ENCODE peak calls at places on chromosomes 2 and 18, in five cellular contexts. One of them, this sample, is unnamed.

GRCh38 chr2:215760526-215760925 is 252.8 kb downstream of the MREG start:
- DNase-seq in iPS-NIHi11: no peak
- DNase-seq in cardiac muscle cell: no peak
- DNase-seq in fibroblast of the conjunctiva: no peak
- DNase-seq in iris pigment epithelial cell: no peak
- DNase-seq in this sample: no peak

GRCh38 chr18:35389095-35389618 is 12.0 kb upstream of the ZNF396 start:
- DNase-seq in iPS-NIHi11: no peak
- DNase-seq in cardiac muscle cell: no peak
- DNase-seq in fibroblast of the conjunctiva: no peak
- DNase-seq in iris pigment epithelial cell: peak; percentile 62
- DNase-seq in this sample: no peak

GRCh38 chr2:218260742-218261423 is at the start of gene GPBAR1:
- DNase-seq in iPS-NIHi11: peak; percentile 76
- DNase-seq in cardiac muscle cell: peak; percentile 81
- DNase-seq in fibroblast of the conjunctiva: no peak
- DNase-seq in iris pigment epithelial cell: no peak
- DNase-seq in this sample: no peak

GRCh38 chr2:25410370-25410769 is 68.6 kb upstream of the DNMT3A start:
- DNase-seq in iPS-NIHi11: no peak
- DNase-seq in cardiac muscle cell: no peak
- DNase-seq in fibroblast of the conjunctiva: no peak
- DNase-seq in iris pigment epithelial cell: no peak
- DNase-seq in this sample: no peak

GRCh38 chr2:71004857-71005256 is 10.2 kb upstream of the TEX261 start:
- DNase-seq in iPS-NIHi11: no peak
- DNase-seq in cardiac muscle cell: no peak
- DNase-seq in fibroblast of the conjunctiva: no peak
- DNase-seq in iris pigment epithelial cell: no peak
- DNase-seq in this sample: no peak

GRCh38 chr2:173355866-173356508 is 1.3 kb downstream of the CDCA7 start:
- DNase-seq in iPS-NIHi11: no peak
- DNase-seq in cardiac muscle cell: no peak
- DNase-seq in fibroblast of the conjunctiva: no peak
- DNase-seq in iris pigment epithelial cell: peak; percentile 18
- DNase-seq in this sample: no peak

GRCh38 chr2:201955702-201956141 is 77.9 kb upstream of the FZD7 start:
- DNase-seq in iPS-NIHi11: no peak
- DNase-seq in cardiac muscle cell: no peak
- DNase-seq in fibroblast of the conjunctiva: no peak
- DNase-seq in iris pigment epithelial cell: peak; percentile 15
- DNase-seq in this sample: no peak

GRCh38 chr2:28557389-28558119 is 61.7 kb downstream of the PLB1 start:
- DNase-seq in iPS-NIHi11: no peak
- DNase-seq in cardiac muscle cell: no peak
- DNase-seq in fibroblast of the conjunctiva: no peak
- DNase-seq in iris pigment epithelial cell: no peak
- DNase-seq in this sample: no peak

GRCh38 chr2:146108993-146109392 is 1589.1 kb upstream of the ZEB2 start:
- DNase-seq in iPS-NIHi11: no peak
- DNase-seq in cardiac muscle cell: no peak
- DNase-seq in fibroblast of the conjunctiva: no peak
- DNase-seq in iris pigment epithelial cell: peak; percentile 70
- DNase-seq in this sample: no peak

GRCh38 chr2:10007921-10008808 is 35.2 kb upstream of the KLF11 start:
- DNase-seq in iPS-NIHi11: no peak
- DNase-seq in cardiac muscle cell: no peak
- DNase-seq in fibroblast of the conjunctiva: no peak
- DNase-seq in iris pigment epithelial cell: no peak
- DNase-seq in this sample: peak; percentile 45